ENCODE peak calls at places on chromosomes 2 and 18, in five cellular contexts. A, X, W, I and D are unnamed samples.

GRCh38 chr18:12726774-12727550 is 24.1 kb downstream of the PSMG2 start:
- DNase-seq in A (peak; percentile 26), X (peak; percentile 70), W (no peak), I (peak; percentile 67), D (no peak)

GRCh38 chr2:179263460-179264237 is 983 bp downstream of the SESTD1 start:
- DNase-seq in A (peak; percentile 32), X (no peak), W (peak; percentile 78), I (peak; percentile 6), D (no peak)

GRCh38 chr2:16151281-16151570 is 210.9 kb downstream of the MYCN start:
- DNase-seq in A (no peak), X (no peak), W (no peak), I (no peak), D (peak; percentile 85)

GRCh38 chr2:183532514-183532913 is 408.3 kb downstream of the NUP35 start:
- DNase-seq in A (no peak), X (no peak), W (no peak), I (no peak), D (no peak)

GRCh38 chr2:187500585-187501359 is 52.7 kb upstream of the CALCRL start:
- DNase-seq in A (no peak), X (no peak), W (no peak), I (no peak), D (no peak)

GRCh38 chr2:121258066-121258465 is 26.9 kb downstream of the TFCP2L1 start:
- DNase-seq in A (no peak), X (no peak), W (no peak), I (no peak), D (no peak)

GRCh38 chr18:36309436-36310391 is 12.2 kb downstream of the FHOD3 start:
- DNase-seq in A (no peak), X (peak; percentile 26), W (no peak), I (no peak), D (no peak)

GRCh38 chr2:240790370-240791210 is 29.4 kb downstream of the KIF1A start:
- DNase-seq in A (no peak), X (no peak), W (peak; percentile 40), I (no peak), D (no peak)

GRCh38 chr18:59005266-59005665 is 134.4 kb upstream of the SEC11C start:
- DNase-seq in A (no peak), X (no peak), W (no peak), I (no peak), D (no peak)